ENCODE peak calls at places on chromosomes 16 and 17, in ten cellular contexts. One of them, this sample, is unnamed.

GRCh38 chr17:46783031-46783593 is 35.4 kb downstream of the WNT3 start:
- DNase-seq in germinal center: no peak
- DNase-seq in stimulated activated CD4-positive, alpha-beta T cell treated with anti-CD3 and anti-CD28 coated beads, Interleukin-15, amount 100 ng/mL, for 1 hour: no peak
- DNase-seq in ovary: no peak
- DNase-seq in PC-9: no peak
- DNase-seq in HFFc6: no peak
- DNase-seq in GM20000: no peak
- DNase-seq in activated CD4-positive, alpha-beta T cell treated with anti-CD3 and anti-CD28 coated beads for 48 hours: no peak
- DNase-seq in effector CD4-positive, alpha-beta T cell: no peak
- DNase-seq in heart right ventricle: no peak
- DNase-seq in this sample: no peak

GRCh38 chr17:64500923-64501765 is 4.3 kb upstream of the POLG2 start:
- DNase-seq in germinal center: no peak
- DNase-seq in stimulated activated CD4-positive, alpha-beta T cell treated with anti-CD3 and anti-CD28 coated beads, Interleukin-15, amount 100 ng/mL, for 1 hour: no peak
- DNase-seq in ovary: no peak
- DNase-seq in PC-9: no peak
- DNase-seq in HFFc6: no peak
- DNase-seq in GM20000: no peak
- DNase-seq in activated CD4-positive, alpha-beta T cell treated with anti-CD3 and anti-CD28 coated beads for 48 hours: no peak
- DNase-seq in effector CD4-positive, alpha-beta T cell: no peak
- DNase-seq in heart right ventricle: no peak
- DNase-seq in this sample: no peak

GRCh38 chr16:87560428-87561199 is 41.7 kb upstream of the JPH3 start:
- DNase-seq in germinal center: peak
- DNase-seq in stimulated activated CD4-positive, alpha-beta T cell treated with anti-CD3 and anti-CD28 coated beads, Interleukin-15, amount 100 ng/mL, for 1 hour: no peak
- DNase-seq in ovary: peak
- DNase-seq in PC-9: peak
- DNase-seq in HFFc6: no peak
- DNase-seq in GM20000: peak
- DNase-seq in activated CD4-positive, alpha-beta T cell treated with anti-CD3 and anti-CD28 coated beads for 48 hours: peak
- DNase-seq in effector CD4-positive, alpha-beta T cell: no peak
- DNase-seq in heart right ventricle: peak
- DNase-seq in this sample: no peak

GRCh38 chr16:759110-759910 is 1.2 kb upstream of the MSLN start:
- DNase-seq in germinal center: no peak
- DNase-seq in stimulated activated CD4-positive, alpha-beta T cell treated with anti-CD3 and anti-CD28 coated beads, Interleukin-15, amount 100 ng/mL, for 1 hour: no peak
- DNase-seq in ovary: no peak
- DNase-seq in PC-9: no peak
- DNase-seq in HFFc6: no peak
- DNase-seq in GM20000: no peak
- DNase-seq in activated CD4-positive, alpha-beta T cell treated with anti-CD3 and anti-CD28 coated beads for 48 hours: no peak
- DNase-seq in effector CD4-positive, alpha-beta T cell: no peak
- DNase-seq in heart right ventricle: no peak
- DNase-seq in this sample: no peak

GRCh38 chr16:10497132-10498088 is 83.0 kb downstream of the EMP2 start:
- DNase-seq in germinal center: no peak
- DNase-seq in stimulated activated CD4-positive, alpha-beta T cell treated with anti-CD3 and anti-CD28 coated beads, Interleukin-15, amount 100 ng/mL, for 1 hour: no peak
- DNase-seq in ovary: no peak
- DNase-seq in PC-9: no peak
- DNase-seq in HFFc6: no peak
- DNase-seq in GM20000: no peak
- DNase-seq in activated CD4-positive, alpha-beta T cell treated with anti-CD3 and anti-CD28 coated beads for 48 hours: no peak
- DNase-seq in effector CD4-positive, alpha-beta T cell: no peak
- DNase-seq in heart right ventricle: no peak
- DNase-seq in this sample: no peak

GRCh38 chr16:13913374-13914292 is 6.3 kb upstream of the ERCC4 start:
- DNase-seq in germinal center: no peak
- DNase-seq in stimulated activated CD4-positive, alpha-beta T cell treated with anti-CD3 and anti-CD28 coated beads, Interleukin-15, amount 100 ng/mL, for 1 hour: no peak
- DNase-seq in ovary: no peak
- DNase-seq in PC-9: no peak
- DNase-seq in HFFc6: no peak
- DNase-seq in GM20000: no peak
- DNase-seq in activated CD4-positive, alpha-beta T cell treated with anti-CD3 and anti-CD28 coated beads for 48 hours: no peak
- DNase-seq in effector CD4-positive, alpha-beta T cell: no peak
- DNase-seq in heart right ventricle: no peak
- DNase-seq in this sample: no peak

GRCh38 chr16:70740919-70741778 is 55.3 kb upstream of the MTSS2 start:
- DNase-seq in germinal center: no peak
- DNase-seq in stimulated activated CD4-positive, alpha-beta T cell treated with anti-CD3 and anti-CD28 coated beads, Interleukin-15, amount 100 ng/mL, for 1 hour: no peak
- DNase-seq in ovary: no peak
- DNase-seq in PC-9: no peak
- DNase-seq in HFFc6: peak
- DNase-seq in GM20000: no peak
- DNase-seq in activated CD4-positive, alpha-beta T cell treated with anti-CD3 and anti-CD28 coated beads for 48 hours: peak
- DNase-seq in effector CD4-positive, alpha-beta T cell: no peak
- DNase-seq in heart right ventricle: no peak
- DNase-seq in this sample: no peak

GRCh38 chr16:85334718-85335583 is 222.7 kb upstream of the CIBAR2 start:
- DNase-seq in germinal center: no peak
- DNase-seq in stimulated activated CD4-positive, alpha-beta T cell treated with anti-CD3 and anti-CD28 coated beads, Interleukin-15, amount 100 ng/mL, for 1 hour: no peak
- DNase-seq in ovary: no peak
- DNase-seq in PC-9: peak
- DNase-seq in HFFc6: no peak
- DNase-seq in GM20000: no peak
- DNase-seq in activated CD4-positive, alpha-beta T cell treated with anti-CD3 and anti-CD28 coated beads for 48 hours: peak
- DNase-seq in effector CD4-positive, alpha-beta T cell: no peak
- DNase-seq in heart right ventricle: no peak
- DNase-seq in this sample: no peak

GRCh38 chr17:66602659-66603363 is 232.1 kb upstream of the CACNG5 start:
- DNase-seq in germinal center: no peak
- DNase-seq in stimulated activated CD4-positive, alpha-beta T cell treated with anti-CD3 and anti-CD28 coated beads, Interleukin-15, amount 100 ng/mL, for 1 hour: no peak
- DNase-seq in ovary: no peak
- DNase-seq in PC-9: no peak
- DNase-seq in HFFc6: peak
- DNase-seq in GM20000: no peak
- DNase-seq in activated CD4-positive, alpha-beta T cell treated with anti-CD3 and anti-CD28 coated beads for 48 hours: no peak
- DNase-seq in effector CD4-positive, alpha-beta T cell: no peak
- DNase-seq in heart right ventricle: peak
- DNase-seq in this sample: no peak

GRCh38 chr17:45143767-45144198 is 4.5 kb upstream of the HEXIM1 start:
- DNase-seq in germinal center: peak
- DNase-seq in stimulated activated CD4-positive, alpha-beta T cell treated with anti-CD3 and anti-CD28 coated beads, Interleukin-15, amount 100 ng/mL, for 1 hour: no peak
- DNase-seq in ovary: peak
- DNase-seq in PC-9: no peak
- DNase-seq in HFFc6: peak
- DNase-seq in GM20000: no peak
- DNase-seq in activated CD4-positive, alpha-beta T cell treated with anti-CD3 and anti-CD28 coated beads for 48 hours: peak
- DNase-seq in effector CD4-positive, alpha-beta T cell: no peak
- DNase-seq in heart right ventricle: peak
- DNase-seq in this sample: peak

GRCh38 chr17:17305282-17305801 is 2.2 kb downstream of the NT5M start:
- DNase-seq in germinal center: peak
- DNase-seq in stimulated activated CD4-positive, alpha-beta T cell treated with anti-CD3 and anti-CD28 coated beads, Interleukin-15, amount 100 ng/mL, for 1 hour: peak
- DNase-seq in ovary: no peak
- DNase-seq in PC-9: no peak
- DNase-seq in HFFc6: no peak
- DNase-seq in GM20000: peak
- DNase-seq in activated CD4-positive, alpha-beta T cell treated with anti-CD3 and anti-CD28 coated beads for 48 hours: peak
- DNase-seq in effector CD4-positive, alpha-beta T cell: peak
- DNase-seq in heart right ventricle: no peak
- DNase-seq in this sample: no peak

GRCh38 chr17:41082565-41083136 is 1.3 kb upstream of the KRTAP4-7 start:
- DNase-seq in germinal center: no peak
- DNase-seq in stimulated activated CD4-positive, alpha-beta T cell treated with anti-CD3 and anti-CD28 coated beads, Interleukin-15, amount 100 ng/mL, for 1 hour: no peak
- DNase-seq in ovary: no peak
- DNase-seq in PC-9: peak
- DNase-seq in HFFc6: peak
- DNase-seq in GM20000: no peak
- DNase-seq in activated CD4-positive, alpha-beta T cell treated with anti-CD3 and anti-CD28 coated beads for 48 hours: no peak
- DNase-seq in effector CD4-positive, alpha-beta T cell: no peak
- DNase-seq in heart right ventricle: no peak
- DNase-seq in this sample: no peak

GRCh38 chr17:80112471-80113032 is 11.2 kb downstream of the GAA start:
- DNase-seq in germinal center: no peak
- DNase-seq in stimulated activated CD4-positive, alpha-beta T cell treated with anti-CD3 and anti-CD28 coated beads, Interleukin-15, amount 100 ng/mL, for 1 hour: no peak
- DNase-seq in ovary: no peak
- DNase-seq in PC-9: no peak
- DNase-seq in HFFc6: no peak
- DNase-seq in GM20000: no peak
- DNase-seq in activated CD4-positive, alpha-beta T cell treated with anti-CD3 and anti-CD28 coated beads for 48 hours: no peak
- DNase-seq in effector CD4-positive, alpha-beta T cell: no peak
- DNase-seq in heart right ventricle: no peak
- DNase-seq in this sample: no peak

GRCh38 chr16:8816967-8817662 is 19.5 kb downstream of the PMM2 start:
- DNase-seq in germinal center: no peak
- DNase-seq in stimulated activated CD4-positive, alpha-beta T cell treated with anti-CD3 and anti-CD28 coated beads, Interleukin-15, amount 100 ng/mL, for 1 hour: no peak
- DNase-seq in ovary: no peak
- DNase-seq in PC-9: no peak
- DNase-seq in HFFc6: no peak
- DNase-seq in GM20000: no peak
- DNase-seq in activated CD4-positive, alpha-beta T cell treated with anti-CD3 and anti-CD28 coated beads for 48 hours: no peak
- DNase-seq in effector CD4-positive, alpha-beta T cell: no peak
- DNase-seq in heart right ventricle: no peak
- DNase-seq in this sample: no peak

GRCh38 chr17:44636562-44636961 is 19.7 kb upstream of the MEIOC start:
- DNase-seq in germinal center: no peak
- DNase-seq in stimulated activated CD4-positive, alpha-beta T cell treated with anti-CD3 and anti-CD28 coated beads, Interleukin-15, amount 100 ng/mL, for 1 hour: no peak
- DNase-seq in ovary: no peak
- DNase-seq in PC-9: peak
- DNase-seq in HFFc6: peak
- DNase-seq in GM20000: no peak
- DNase-seq in activated CD4-positive, alpha-beta T cell treated with anti-CD3 and anti-CD28 coated beads for 48 hours: no peak
- DNase-seq in effector CD4-positive, alpha-beta T cell: no peak
- DNase-seq in heart right ventricle: no peak
- DNase-seq in this sample: no peak

GRCh38 chr17:74454197-74455024 is 12.0 kb upstream of the CD300A start:
- DNase-seq in germinal center: no peak
- DNase-seq in stimulated activated CD4-positive, alpha-beta T cell treated with anti-CD3 and anti-CD28 coated beads, Interleukin-15, amount 100 ng/mL, for 1 hour: no peak
- DNase-seq in ovary: peak
- DNase-seq in PC-9: peak
- DNase-seq in HFFc6: no peak
- DNase-seq in GM20000: no peak
- DNase-seq in activated CD4-positive, alpha-beta T cell treated with anti-CD3 and anti-CD28 coated beads for 48 hours: no peak
- DNase-seq in effector CD4-positive, alpha-beta T cell: no peak
- DNase-seq in heart right ventricle: peak
- DNase-seq in this sample: peak

GRCh38 chr16:8957509-8958157 is 6.1 kb downstream of the USP7 start:
- DNase-seq in germinal center: no peak
- DNase-seq in stimulated activated CD4-positive, alpha-beta T cell treated with anti-CD3 and anti-CD28 coated beads, Interleukin-15, amount 100 ng/mL, for 1 hour: no peak
- DNase-seq in ovary: no peak
- DNase-seq in PC-9: no peak
- DNase-seq in HFFc6: no peak
- DNase-seq in GM20000: no peak
- DNase-seq in activated CD4-positive, alpha-beta T cell treated with anti-CD3 and anti-CD28 coated beads for 48 hours: no peak
- DNase-seq in effector CD4-positive, alpha-beta T cell: no peak
- DNase-seq in heart right ventricle: no peak
- DNase-seq in this sample: no peak

GRCh38 chr17:58991718-58992331 is 114.9 kb downstream of the TRIM37 start:
- DNase-seq in germinal center: no peak
- DNase-seq in stimulated activated CD4-positive, alpha-beta T cell treated with anti-CD3 and anti-CD28 coated beads, Interleukin-15, amount 100 ng/mL, for 1 hour: no peak
- DNase-seq in ovary: no peak
- DNase-seq in PC-9: no peak
- DNase-seq in HFFc6: peak
- DNase-seq in GM20000: peak
- DNase-seq in activated CD4-positive, alpha-beta T cell treated with anti-CD3 and anti-CD28 coated beads for 48 hours: peak
- DNase-seq in effector CD4-positive, alpha-beta T cell: no peak
- DNase-seq in heart right ventricle: no peak
- DNase-seq in this sample: no peak

GRCh38 chr17:1019451-1019850 is 22.5 kb downstream of the TIMM22 start:
- DNase-seq in germinal center: no peak
- DNase-seq in stimulated activated CD4-positive, alpha-beta T cell treated with anti-CD3 and anti-CD28 coated beads, Interleukin-15, amount 100 ng/mL, for 1 hour: no peak
- DNase-seq in ovary: no peak
- DNase-seq in PC-9: no peak
- DNase-seq in HFFc6: no peak
- DNase-seq in GM20000: no peak
- DNase-seq in activated CD4-positive, alpha-beta T cell treated with anti-CD3 and anti-CD28 coated beads for 48 hours: no peak
- DNase-seq in effector CD4-positive, alpha-beta T cell: no peak
- DNase-seq in heart right ventricle: peak
- DNase-seq in this sample: no peak

GRCh38 chr17:45046536-45047125 is 4.8 kb downstream of the DCAKD start:
- DNase-seq in germinal center: no peak
- DNase-seq in stimulated activated CD4-positive, alpha-beta T cell treated with anti-CD3 and anti-CD28 coated beads, Interleukin-15, amount 100 ng/mL, for 1 hour: no peak
- DNase-seq in ovary: no peak
- DNase-seq in PC-9: no peak
- DNase-seq in HFFc6: peak
- DNase-seq in GM20000: no peak
- DNase-seq in activated CD4-positive, alpha-beta T cell treated with anti-CD3 and anti-CD28 coated beads for 48 hours: no peak
- DNase-seq in effector CD4-positive, alpha-beta T cell: no peak
- DNase-seq in heart right ventricle: no peak
- DNase-seq in this sample: no peak

GRCh38 chr17:18961634-18962493 is 9.9 kb downstream of the SLC5A10 start:
- DNase-seq in germinal center: no peak
- DNase-seq in stimulated activated CD4-positive, alpha-beta T cell treated with anti-CD3 and anti-CD28 coated beads, Interleukin-15, amount 100 ng/mL, for 1 hour: no peak
- DNase-seq in ovary: no peak
- DNase-seq in PC-9: no peak
- DNase-seq in HFFc6: no peak
- DNase-seq in GM20000: peak
- DNase-seq in activated CD4-positive, alpha-beta T cell treated with anti-CD3 and anti-CD28 coated beads for 48 hours: peak
- DNase-seq in effector CD4-positive, alpha-beta T cell: no peak
- DNase-seq in heart right ventricle: no peak
- DNase-seq in this sample: no peak

GRCh38 chr17:75773121-75773807 is 8.3 kb upstream of the GALK1 start:
- DNase-seq in germinal center: no peak
- DNase-seq in stimulated activated CD4-positive, alpha-beta T cell treated with anti-CD3 and anti-CD28 coated beads, Interleukin-15, amount 100 ng/mL, for 1 hour: no peak
- DNase-seq in ovary: no peak
- DNase-seq in PC-9: no peak
- DNase-seq in HFFc6: no peak
- DNase-seq in GM20000: no peak
- DNase-seq in activated CD4-positive, alpha-beta T cell treated with anti-CD3 and anti-CD28 coated beads for 48 hours: no peak
- DNase-seq in effector CD4-positive, alpha-beta T cell: no peak
- DNase-seq in heart right ventricle: no peak
- DNase-seq in this sample: peak

This sample was measured in sciatic nerve.